ENCODE peak calls at places on chromosomes 6 and 20, in four cellular contexts. S, O, N and Z are unnamed samples.

GRCh38 chr20:62595491-62595890 is 46.8 kb upstream of the SLCO4A1 start:
- DNase-seq in S (no peak), O (no peak), N (peak; percentile 59), Z (no peak)

GRCh38 chr6:30947231-30947630 is 6.5 kb downstream of the MUCL3 start:
- DNase-seq in S (no peak), O (no peak), N (no peak), Z (no peak)

GRCh38 chr6:164185342-164185920 is 770.9 kb downstream of the QKI start:
- DNase-seq in S (no peak), O (no peak), N (no peak), Z (no peak)

GRCh38 chr6:49937017-49937416 is 26.9 kb downstream of the DEFB114 start:
- DNase-seq in S (no peak), O (no peak), N (no peak), Z (no peak)

GRCh38 chr6:150745896-150746295 is 119.6 kb upstream of the MTHFD1L start:
- DNase-seq in S (no peak), O (no peak), N (no peak), Z (no peak)

GRCh38 chr6:85792278-85792677 is 149.6 kb upstream of the SYNCRIP start:
- DNase-seq in S (no peak), O (no peak), N (no peak), Z (no peak)

GRCh38 chr6:31829633-31830492 is 2.3 kb downstream of the HSPA1B start:
- DNase-seq in S (no peak), O (no peak), N (peak; percentile 51), Z (no peak)

GRCh38 chr20:2983508-2983907 is 59.9 kb upstream of the GNRH2 start:
- DNase-seq in S (no peak), O (no peak), N (no peak), Z (no peak)

GRCh38 chr6:115969930-115970273 is 90.8 kb downstream of the FRK start:
- DNase-seq in S (no peak), O (no peak), N (no peak), Z (no peak)

GRCh38 chr6:46279874-46280273 is 109.1 kb upstream of the ENPP5 start:
- DNase-seq in S (no peak), O (no peak), N (no peak), Z (no peak)

GRCh38 chr6:55925292-55925691 is 49.9 kb upstream of the BMP5 start:
- DNase-seq in S (no peak), O (no peak), N (no peak), Z (no peak)

GRCh38 chr6:115545410-115545986 is 515.2 kb downstream of the FRK start:
- DNase-seq in S (peak; percentile 22), O (peak; percentile 65), N (no peak), Z (no peak)

GRCh38 chr20:33561981-33562601 is 72.2 kb downstream of the CBFA2T2 start:
- DNase-seq in S (peak; percentile 93), O (no peak), N (peak; percentile 39), Z (no peak)

GRCh38 chr6:124961784-124962611 is at the start of gene RNF217:
- DNase-seq in S (no peak), O (no peak), N (peak; percentile 82), Z (no peak)

GRCh38 chr6:158402184-158402583 is 89.9 kb downstream of the TULP4 start:
- DNase-seq in S (no peak), O (no peak), N (no peak), Z (no peak)

GRCh38 chr6:40349092-40349491 is 238.1 kb downstream of the LRFN2 start:
- DNase-seq in S (no peak), O (no peak), N (no peak), Z (no peak)

GRCh38 chr6:146997062-146997461 is 207.2 kb upstream of the STXBP5 start:
- DNase-seq in S (no peak), O (no peak), N (no peak), Z (no peak)

GRCh38 chr6:106025655-106026054 is 60.5 kb upstream of the PRDM1 start:
- DNase-seq in S (no peak), O (no peak), N (no peak), Z (no peak)

GRCh38 chr6:1479095-1479494 is 89.7 kb downstream of the FOXF2 start:
- DNase-seq in S (no peak), O (no peak), N (no peak), Z (no peak)

GRCh38 chr20:37498066-37498702 is 22.9 kb upstream of the NNAT start:
- DNase-seq in S (no peak), O (no peak), N (no peak), Z (no peak)

GRCh38 chr6:21064716-21065340 is 528.7 kb upstream of the SOX4 start:
- DNase-seq in S (no peak), O (no peak), N (no peak), Z (no peak)

GRCh38 chr6:88179692-88180091 is 13.5 kb upstream of the CNR1 start:
- DNase-seq in S (no peak), O (no peak), N (no peak), Z (peak; percentile 66)

GRCh38 chr6:164795091-164795490 is 514.3 kb downstream of the C6orf118 start:
- DNase-seq in S (no peak), O (no peak), N (no peak), Z (no peak)

GRCh38 chr6:101226677-101227135 is 166.8 kb upstream of the GRIK2 start:
- DNase-seq in S (peak; percentile 20), O (peak; percentile 85), N (no peak), Z (no peak)

GRCh38 chr20:37932074-37932473 is 29.1 kb downstream of the VSTM2L start:
- DNase-seq in S (no peak), O (no peak), N (no peak), Z (no peak)

GRCh38 chr6:31901415-31901952 is 402 bp downstream of the ZBTB12 start:
- DNase-seq in S (no peak), O (no peak), N (peak; percentile 85), Z (no peak)

GRCh38 chr20:39778847-39779641 is 816.9 kb downstream of the DHX35 start:
- DNase-seq in S (no peak), O (no peak), N (no peak), Z (no peak)

GRCh38 chr6:4210619-4211419 is 75.4 kb upstream of the ECI2 start:
- DNase-seq in S (peak; percentile 48), O (peak; percentile 49), N (peak; percentile 70), Z (no peak)

GRCh38 chr6:169070506-169071176 is 183.0 kb downstream of the THBS2 start:
- DNase-seq in S (peak; percentile 26), O (no peak), N (no peak), Z (no peak)

GRCh38 chr6:154343473-154344308 is 12.9 kb downstream of the IPCEF1 start:
- DNase-seq in S (no peak), O (peak; percentile 60), N (peak; percentile 51), Z (no peak)

GRCh38 chr20:63314566-63315239 is 21.7 kb downstream of the COL20A1 start:
- DNase-seq in S (no peak), O (no peak), N (no peak), Z (no peak)

GRCh38 chr6:79536615-79536968 is 638 bp downstream of the LCA5 start:
- DNase-seq in S (no peak), O (no peak), N (peak; percentile 32), Z (no peak)

GRCh38 chr20:11403711-11404110 is 514.0 kb upstream of the BTBD3 start:
- DNase-seq in S (no peak), O (no peak), N (no peak), Z (no peak)

GRCh38 chr6:166204852-166205650 is 37.4 kb upstream of the TBXT start:
- DNase-seq in S (no peak), O (no peak), N (no peak), Z (no peak)

GRCh38 chr6:7392402-7392801 is 2.8 kb downstream of the RIOK1 start:
- DNase-seq in S (no peak), O (no peak), N (no peak), Z (no peak)

GRCh38 chr6:7389451-7390217 is at the start of the genes CAGE1 and RIOK1:
- DNase-seq in S (peak; percentile 96), O (peak; percentile 65), N (peak; percentile 96), Z (peak; percentile 74)

GRCh38 chr6:7391244-7391643 is 1.6 kb downstream of the RIOK1 start:
- DNase-seq in S (no peak), O (no peak), N (no peak), Z (no peak)

GRCh38 chr6:7389162-7389450 is 436 bp downstream of the CAGE1 start:
- DNase-seq in S (no peak), O (no peak), N (peak; percentile 71), Z (no peak)

DNA sequence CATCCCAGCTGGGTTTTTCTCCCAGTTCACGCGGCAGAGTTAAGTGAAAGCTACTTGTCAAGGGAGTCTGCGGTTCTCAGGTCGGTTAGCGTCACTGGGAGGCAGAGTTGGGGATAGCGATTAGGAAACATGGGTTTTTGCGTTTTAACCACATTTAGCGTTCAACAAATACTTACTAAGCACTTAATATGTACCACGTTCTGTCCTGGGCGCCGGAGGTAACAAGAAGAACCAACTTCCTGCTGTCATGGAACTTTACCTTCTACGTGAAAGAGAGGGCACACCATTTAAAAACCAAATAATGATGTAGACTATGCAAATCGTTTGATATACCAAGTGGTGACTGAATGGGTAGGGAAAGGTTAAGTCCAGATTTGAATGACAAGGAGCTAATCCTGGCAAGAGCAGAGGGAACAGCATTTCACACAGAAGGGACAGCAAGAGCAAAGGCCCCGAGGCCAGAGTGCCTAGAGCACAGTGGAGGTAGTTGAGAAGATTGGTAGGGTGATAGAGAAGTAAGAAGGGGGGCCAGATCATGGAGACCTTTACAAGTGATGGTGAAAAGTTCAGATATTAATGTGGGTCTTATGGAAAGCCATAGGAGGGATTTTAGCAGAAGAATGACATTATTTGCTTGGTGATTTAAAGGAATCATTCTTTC is 740 bp downstream of the RIOK1 start:
- DNase-seq in S (no peak), O (no peak), N (no peak), Z (no peak)
- TF ChIP-seq HDAC6 in S (no peak), O (no peak), N (no peak), Z (peak; percentile 1)

DNA sequence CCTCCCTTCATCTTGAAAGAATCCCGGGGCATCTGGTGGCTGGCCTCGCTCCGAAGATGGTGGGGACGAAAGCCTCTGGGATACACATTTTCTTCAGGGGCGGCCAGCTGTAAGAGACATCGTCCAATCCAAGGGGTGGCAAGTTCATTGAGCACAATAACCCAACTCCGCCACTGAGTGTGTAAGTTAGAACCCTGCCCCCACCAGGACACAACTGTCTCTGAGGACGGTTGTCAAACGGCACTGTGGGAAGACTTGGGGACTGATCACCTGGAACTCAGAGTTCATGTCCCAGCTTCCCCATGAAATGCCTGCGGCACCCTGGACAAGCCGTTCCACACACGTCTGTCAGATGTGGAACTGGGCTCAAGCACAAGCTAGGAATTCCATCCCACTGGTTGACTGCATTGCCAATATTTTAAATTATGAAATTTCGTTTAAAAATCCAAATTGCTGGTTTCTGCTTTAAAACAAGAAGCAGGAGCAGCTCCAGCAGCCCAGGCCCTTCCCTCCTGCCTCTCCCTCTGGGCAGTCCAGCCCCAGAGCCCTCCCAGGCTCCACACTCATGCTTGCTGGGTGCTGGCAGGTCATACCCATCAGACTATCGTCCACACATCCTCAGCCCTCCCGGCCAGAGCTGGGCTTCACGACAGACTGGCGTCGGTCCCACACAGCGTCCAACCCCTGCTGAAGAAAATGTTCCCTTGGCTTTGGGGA is 80.9 kb upstream of the AFDN start:
- DNase-seq in S (no peak), O (no peak), N (no peak), Z (no peak)
- TF ChIP-seq HDAC6 in S (no peak), O (no peak), N (no peak), Z (no peak)

DNA sequence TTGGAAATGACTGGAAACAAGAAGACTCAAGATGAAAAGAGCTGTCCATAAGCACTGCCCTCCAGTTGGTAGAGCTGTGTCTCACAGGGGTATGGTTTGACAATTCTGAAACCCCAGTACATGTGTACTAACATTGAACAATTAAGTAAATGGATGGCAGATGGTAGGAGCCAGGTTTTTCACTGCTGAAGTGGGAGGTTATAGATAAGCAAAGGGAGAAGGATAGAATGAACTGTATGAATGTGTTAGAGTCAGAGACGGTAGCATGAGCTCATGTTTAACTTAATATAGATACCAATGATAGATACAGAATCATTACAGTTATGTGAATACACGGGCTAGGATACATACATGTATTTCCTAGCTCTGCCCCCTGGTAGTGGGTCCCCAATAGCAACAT is 95.0 kb upstream of the SIRPA start:
- DNase-seq in S (no peak), O (no peak), N (no peak), Z (no peak)
- TF ChIP-seq HDAC6 in S (no peak), O (no peak), N (no peak), Z (no peak)

GRCh38 chr6:42505377-42505702 is 53.6 kb upstream of the TRERF1 start:
- DNase-seq in S (no peak), O (no peak), N (no peak), Z (no peak)
- TF ChIP-seq HDAC6 in S (no peak), O (no peak), N (no peak), Z (no peak)